ENCODE peak calls at places on chromosomes 5 and 9, in ten cellular contexts. W is CD4-positive, alpha-beta T cell; N is cardiac fibroblast; Y is neural crest cell; V is AG09309; C is heart left ventricle; B is tibial nerve; F is upper lobe of right lung; O is neural progenitor cell; H is lower leg skin. U is an unnamed sample.

GRCh38 chr5:172864747-172865146 is 30.7 kb downstream of the ERGIC1 start:
- DNase-seq in W (no peak), N (no peak), Y (no peak), V (no peak), C (no peak), B (no peak), F (no peak), O (no peak), H (no peak), U (no peak)

GRCh38 chr9:136228107-136228875 is 17.3 kb downstream of the QSOX2 start:
- DNase-seq in W (no peak), N (peak), Y (no peak), V (no peak), C (no peak), B (no peak), F (no peak), O (no peak), H (no peak), U (no peak)

GRCh38 chr9:96186601-96187011 is 115.4 kb downstream of the HSD17B3 start:
- DNase-seq in W (no peak), N (no peak), Y (peak), V (no peak), C (no peak), B (no peak), F (peak), O (peak), H (no peak), U (peak)

GRCh38 chr9:126862461-126862830 is 2.0 kb downstream of the ZBTB34 start:
- DNase-seq in W (no peak), N (no peak), Y (no peak), V (no peak), C (no peak), B (no peak), F (no peak), O (no peak), H (no peak), U (no peak)

GRCh38 chr5:179794575-179794974 is 789 bp downstream of the LTC4S start:
- DNase-seq in W (no peak), N (no peak), Y (no peak), V (no peak), C (no peak), B (no peak), F (no peak), O (no peak), H (no peak), U (no peak)

GRCh38 chr5:88878976-88879375 is 4.0 kb downstream of the MEF2C start:
- DNase-seq in W (no peak), N (peak), Y (no peak), V (no peak), C (no peak), B (no peak), F (no peak), O (no peak), H (no peak), U (no peak)

GRCh38 chr5:76838481-76839261 is 11.1 kb upstream of the S100Z start:
- DNase-seq in W (no peak), N (peak), Y (no peak), V (no peak), C (no peak), B (no peak), F (no peak), O (no peak), H (peak), U (no peak)

GRCh38 chr5:7690557-7690956 is 160.4 kb downstream of the CFAP90 start:
- DNase-seq in W (no peak), N (no peak), Y (no peak), V (no peak), C (no peak), B (no peak), F (no peak), O (peak), H (no peak), U (no peak)

GRCh38 chr9:35789541-35789940 is 1.9 kb upstream of the NPR2 start:
- DNase-seq in W (no peak), N (no peak), Y (no peak), V (no peak), C (no peak), B (no peak), F (no peak), O (no peak), H (no peak), U (no peak)

GRCh38 chr5:11903121-11903613 is 1.1 kb downstream of the CTNND2 start:
- DNase-seq in W (no peak), N (no peak), Y (peak), V (no peak), C (no peak), B (no peak), F (no peak), O (peak), H (no peak), U (no peak)

GRCh38 chr5:54206580-54207229 is 103.7 kb downstream of the ARL15 start:
- DNase-seq in W (no peak), N (no peak), Y (no peak), V (no peak), C (no peak), B (no peak), F (no peak), O (no peak), H (no peak), U (no peak)

GRCh38 chr5:109102291-109102690 is 307.5 kb downstream of the PJA2 start:
- DNase-seq in W (no peak), N (peak), Y (no peak), V (no peak), C (no peak), B (no peak), F (no peak), O (no peak), H (no peak), U (no peak)

GRCh38 chr5:14118551-14119320 is 24.4 kb upstream of the TRIO start:
- DNase-seq in W (no peak), N (no peak), Y (peak), V (no peak), C (peak), B (no peak), F (no peak), O (peak), H (no peak), U (no peak)

GRCh38 chr5:10320793-10321192 is 13.1 kb upstream of the CMBL start:
- DNase-seq in W (no peak), N (no peak), Y (no peak), V (no peak), C (no peak), B (no peak), F (no peak), O (no peak), H (no peak), U (no peak)

GRCh38 chr5:10317825-10318682 is 10.4 kb upstream of the CMBL start:
- DNase-seq in W (no peak), N (no peak), Y (no peak), V (no peak), C (no peak), B (no peak), F (no peak), O (no peak), H (no peak), U (no peak)

GRCh38 chr5:10321882-10322281 is 14.2 kb upstream of the CMBL start:
- DNase-seq in W (no peak), N (no peak), Y (no peak), V (no peak), C (no peak), B (no peak), F (no peak), O (no peak), H (peak), U (no peak)

GRCh38 chr5:10315824-10316509 is 8.3 kb upstream of the CMBL start:
- DNase-seq in W (no peak), N (no peak), Y (no peak), V (no peak), C (no peak), B (no peak), F (no peak), O (no peak), H (no peak), U (no peak)

DNA sequence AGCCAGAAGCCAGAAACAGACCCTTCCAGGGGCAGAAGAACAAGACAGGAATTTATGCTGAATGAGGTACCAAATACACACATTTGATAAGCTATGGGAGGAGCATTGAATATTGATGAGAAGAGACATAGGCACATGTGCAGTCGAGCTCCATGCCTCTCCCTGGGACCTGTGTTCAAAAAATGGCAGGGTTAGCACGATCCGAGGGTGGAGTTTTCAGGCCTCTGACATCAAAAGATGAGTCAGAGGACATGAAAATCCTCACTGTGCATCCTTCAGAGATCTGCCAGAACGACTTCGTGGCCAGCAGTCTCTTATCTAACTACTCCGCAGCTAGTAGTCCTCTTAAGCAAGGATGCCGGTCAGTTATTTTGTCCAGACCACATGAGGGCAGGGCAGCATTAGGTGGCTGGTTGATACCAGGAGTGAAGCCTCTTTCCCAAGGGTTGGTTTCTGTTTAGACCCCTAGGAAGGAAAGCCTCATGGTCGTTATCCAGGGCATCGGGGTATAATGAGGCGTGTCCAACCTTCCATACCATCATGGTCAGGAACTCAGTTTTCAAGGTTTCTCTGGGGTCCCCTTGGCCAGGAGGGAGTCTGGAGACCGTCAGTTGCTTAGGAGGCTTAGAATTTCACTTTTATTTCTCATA is 11.6 kb upstream of the CMBL start:
- DNase-seq in W (no peak), N (peak), Y (no peak), V (no peak), C (no peak), B (no peak), F (no peak), O (no peak), H (no peak), U (no peak)
- TF ChIP-seq CTCF in W (no peak), N (no peak), Y (no peak), V (no peak), C (no peak), B (no peak), F (no peak), O (no peak), H (no peak), U (no peak)

GRCh38 chr9:117763314-117763713 is 59.1 kb downstream of the TLR4 start:
- DNase-seq in W (no peak), N (peak), Y (no peak), V (peak), C (no peak), B (no peak), F (no peak), O (no peak), H (no peak), U (no peak)

GRCh38 chr9:117757566-117757965 is 53.4 kb downstream of the TLR4 start:
- DNase-seq in W (no peak), N (no peak), Y (no peak), V (no peak), C (no peak), B (no peak), F (no peak), O (peak), H (no peak), U (no peak)
- TF ChIP-seq CTCF in W (no peak), N (no peak), Y (no peak), V (no peak), C (no peak), B (no peak), F (no peak), O (no peak), H (no peak), U (no peak)

DNA sequence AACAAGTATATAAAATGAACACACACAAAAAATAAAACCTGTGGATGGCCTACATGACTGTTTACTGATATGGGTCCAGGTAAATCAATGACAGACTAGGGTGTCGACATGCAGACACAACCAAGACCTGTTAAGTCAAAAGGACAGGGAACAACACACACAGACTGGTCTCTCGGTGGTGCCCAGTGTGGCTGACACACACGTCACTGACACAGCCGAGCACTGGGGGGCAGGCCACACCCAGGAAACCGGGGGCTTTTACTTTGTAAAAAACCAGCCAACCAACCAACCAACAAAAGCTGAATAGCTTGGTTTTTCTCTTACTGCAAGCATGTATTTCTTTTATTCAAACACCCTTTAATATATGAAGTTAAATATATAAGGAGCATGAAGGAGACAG is 5.0 kb downstream of the FAM163B start:
- DNase-seq in W (peak), N (peak), Y (no peak), V (no peak), C (no peak), B (no peak), F (no peak), O (no peak), H (no peak), U (no peak)
- TF ChIP-seq CTCF in W (no peak), N (no peak), Y (no peak), V (peak), C (no peak), B (no peak), F (no peak), O (peak), H (no peak), U (no peak)

DNA sequence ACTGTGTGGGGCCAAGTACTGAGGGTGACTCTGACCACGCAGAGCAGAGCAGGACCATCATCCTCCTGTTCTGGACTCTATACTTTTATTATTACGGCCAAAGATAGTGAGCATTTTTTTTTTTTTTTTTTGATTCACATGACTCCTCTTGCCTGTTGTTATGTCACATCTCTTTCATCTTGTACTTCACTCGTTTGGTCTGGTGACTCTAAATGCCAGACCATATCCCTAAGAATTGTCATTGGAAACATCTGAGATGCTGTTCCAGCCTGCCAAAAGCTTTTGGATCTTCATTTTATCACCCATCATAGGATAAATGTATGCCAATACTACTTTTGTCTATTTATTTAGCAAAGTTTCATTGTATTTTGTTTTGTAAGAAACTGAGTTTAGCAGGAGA is 168.2 kb upstream of the RAI14 start:
- DNase-seq in W (no peak), N (no peak), Y (no peak), V (no peak), C (no peak), B (no peak), F (no peak), O (no peak), H (no peak), U (no peak)
- TF ChIP-seq CTCF in W (no peak), N (no peak), Y (no peak), V (no peak), C (no peak), B (no peak), F (no peak), O (no peak), H (no peak), U (no peak)

DNA sequence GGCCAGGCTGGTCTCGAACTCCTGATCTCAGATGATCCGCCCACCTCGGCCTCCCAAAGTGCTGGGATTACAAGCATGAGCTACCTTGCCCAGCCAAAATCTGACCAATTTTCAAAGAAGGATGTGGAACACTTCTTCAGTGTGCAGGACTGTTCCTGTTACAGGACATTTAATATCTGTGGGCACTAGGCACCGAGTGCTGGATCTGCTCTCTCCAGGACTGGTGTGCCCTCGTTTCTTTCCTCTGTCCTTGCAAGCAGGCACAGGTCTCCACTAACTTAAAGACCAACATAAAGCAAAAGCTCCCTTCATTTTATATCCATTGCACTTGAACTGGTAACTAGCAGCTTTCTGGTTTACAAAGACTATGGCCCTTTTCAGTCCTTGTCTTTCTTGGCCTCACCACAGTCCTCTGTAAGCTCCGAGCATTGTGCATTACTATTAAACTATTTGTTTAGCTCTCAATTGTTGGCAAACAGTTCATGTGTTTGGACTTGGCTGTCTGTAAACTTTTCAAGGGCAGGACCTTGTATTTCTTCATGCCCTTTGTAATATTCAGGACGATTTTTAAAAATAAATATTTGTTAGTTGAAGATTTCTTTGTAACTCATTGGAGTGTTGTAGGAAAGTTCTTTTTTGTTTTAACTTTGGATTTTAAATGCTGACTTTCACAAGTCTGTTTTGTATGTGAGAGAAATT is 37.3 kb downstream of the ARHGEF28 start:
- DNase-seq in W (no peak), N (no peak), Y (no peak), V (no peak), C (no peak), B (no peak), F (no peak), O (no peak), H (no peak), U (no peak)
- TF ChIP-seq CTCF in W (no peak), N (no peak), Y (no peak), V (no peak), C (no peak), B (no peak), F (no peak), O (no peak), H (no peak), U (no peak)